ENCODE peak calls at places on chromosomes 11 and 22, in six cellular contexts. E is heart right ventricle, H is AG04450, I is endothelial cell, W is spleen, B is GM23338. C is an unnamed sample.

GRCh38 chr11:8593455-8593854 is 573 bp downstream of the STK33 start:
- DNase-seq in E (no peak), H (no peak), I (no peak), W (no peak), B (peak), C (no peak)

GRCh38 chr22:50305658-50306566 is 1.5 kb downstream of the PLXNB2 start:
- DNase-seq in E (peak), H (peak), I (peak), W (no peak), B (peak), C (peak)

GRCh38 chr22:42299586-42300285 is 29.3 kb upstream of the TCF20 start:
- DNase-seq in E (no peak), H (no peak), I (no peak), W (peak), B (peak), C (peak)

GRCh38 chr11:36048496-36049247 is 104.8 kb downstream of the LDLRAD3 start:
- DNase-seq in E (no peak), H (no peak), I (no peak), W (no peak), B (no peak), C (peak)

GRCh38 chr22:25282671-25283561 is 63.5 kb downstream of the CRYBB2 start:
- DNase-seq in E (no peak), H (no peak), I (peak), W (no peak), B (peak), C (peak)

GRCh38 chr11:67606150-67606476 is 623 bp upstream of the NDUFV1 start:
- DNase-seq in E (no peak), H (no peak), I (no peak), W (no peak), B (no peak), C (no peak)

GRCh38 chr11:44857490-44857889 is 93.2 kb downstream of the TP53I11 start:
- DNase-seq in E (no peak), H (no peak), I (no peak), W (no peak), B (no peak), C (no peak)

GRCh38 chr11:128884703-128885338 is 6.3 kb upstream of the KCNJ5 start:
- DNase-seq in E (no peak), H (peak), I (peak), W (no peak), B (peak), C (peak)

GRCh38 chr11:44777537-44778199 is 50.9 kb downstream of the TSPAN18 start:
- DNase-seq in E (no peak), H (no peak), I (no peak), W (peak), B (no peak), C (no peak)

GRCh38 chr11:103091024-103091423 is 936 bp downstream of the DCUN1D5 start:
- DNase-seq in E (no peak), H (no peak), I (peak), W (no peak), B (peak), C (no peak)

GRCh38 chr11:130580372-130580771 is 131.9 kb downstream of the ADAMTS15 start:
- DNase-seq in E (no peak), H (peak), I (no peak), W (no peak), B (peak), C (no peak)

DNA sequence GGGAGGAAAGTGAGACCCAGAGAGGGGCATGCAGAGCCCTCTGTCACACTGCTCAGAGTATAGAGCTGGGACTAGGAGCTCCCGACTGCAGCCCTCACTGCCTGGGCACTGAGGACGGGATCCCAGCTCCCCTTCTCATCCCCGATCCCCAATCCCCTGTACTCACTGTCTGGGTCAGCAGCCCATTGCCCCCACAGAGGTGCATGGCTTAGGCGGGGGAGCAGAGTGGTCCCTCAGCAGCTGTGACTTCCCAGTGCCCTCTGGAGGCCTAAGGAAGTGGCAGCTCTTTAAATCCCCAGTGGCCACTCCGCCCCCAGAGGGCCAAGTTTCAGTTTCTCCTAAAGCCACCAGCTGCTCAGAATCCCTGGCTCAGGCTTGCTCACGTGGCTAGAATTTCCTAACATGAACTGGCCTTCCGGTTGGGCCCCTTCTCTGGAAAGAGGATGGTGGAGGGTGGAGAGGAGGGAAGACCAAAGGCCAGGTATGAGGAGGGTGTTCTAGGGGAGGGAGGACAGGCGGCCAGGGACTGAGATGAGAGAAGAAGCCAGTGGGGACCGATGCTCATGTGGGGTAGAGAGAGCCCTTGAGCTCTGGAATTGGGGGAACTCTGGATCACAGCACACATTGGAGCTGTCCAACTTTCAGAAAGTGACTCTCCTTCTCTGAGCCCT is at the start of gene BATF2:
- DNase-seq in E (peak), H (no peak), I (peak), W (peak), B (peak), C (peak)
- TF ChIP-seq CTCF in E (peak), H (peak), I (no peak), W (peak), B (peak), C (no peak)

GRCh38 chr22:23750744-23751440 is at the start of gene ZNF70:
- DNase-seq in E (peak), H (peak), I (peak), W (peak), B (peak), C (peak)
- TF ChIP-seq CTCF in E (no peak), H (peak), I (no peak), W (no peak), B (no peak), C (no peak)

GRCh38 chr11:76459846-76460245 is 15.0 kb downstream of the EMSY start:
- DNase-seq in E (no peak), H (no peak), I (no peak), W (no peak), B (no peak), C (no peak)

GRCh38 chr11:76462317-76462716 is 17.5 kb downstream of the EMSY start:
- DNase-seq in E (no peak), H (no peak), I (no peak), W (no peak), B (no peak), C (no peak)

GRCh38 chr11:76456571-76456970 is 11.8 kb downstream of the EMSY start:
- DNase-seq in E (no peak), H (no peak), I (no peak), W (no peak), B (peak), C (no peak)

GRCh38 chr11:76455931-76456330 is 11.1 kb downstream of the EMSY start:
- DNase-seq in E (no peak), H (no peak), I (no peak), W (no peak), B (no peak), C (no peak)

GRCh38 chr11:76459299-76459698 is 14.5 kb downstream of the EMSY start:
- DNase-seq in E (no peak), H (no peak), I (no peak), W (no peak), B (peak), C (no peak)
- TF ChIP-seq CTCF in E (no peak), H (peak), I (peak), W (no peak), B (peak), C (peak)

DNA sequence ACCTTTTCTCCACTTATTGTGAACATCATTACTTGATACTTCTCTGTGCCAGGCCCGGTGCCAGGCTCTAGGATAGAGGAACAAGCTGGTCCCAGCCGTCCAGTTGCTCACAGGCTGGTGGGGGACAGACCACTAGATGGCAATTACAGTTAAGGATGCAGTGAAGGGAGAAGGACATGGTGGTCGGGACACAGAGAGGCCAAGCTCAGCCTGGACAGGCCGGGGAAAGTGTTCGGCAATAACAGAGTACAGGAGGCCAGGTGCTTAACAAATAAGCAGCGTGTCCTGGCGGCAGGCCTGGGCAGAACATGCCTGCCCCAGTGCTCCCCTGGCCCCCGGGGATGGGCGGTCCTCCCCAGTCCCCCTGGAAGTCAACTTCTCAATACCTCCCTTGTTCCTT is 5.5 kb downstream of the LGALS12 start:
- DNase-seq in E (no peak), H (no peak), I (no peak), W (no peak), B (no peak), C (no peak)
- TF ChIP-seq CTCF in E (no peak), H (no peak), I (no peak), W (no peak), B (peak), C (no peak)

GRCh38 chr22:37781434-37782059 is 26.2 kb upstream of the GCAT start:
- DNase-seq in E (no peak), H (no peak), I (no peak), W (no peak), B (peak), C (no peak)
- TF ChIP-seq CTCF in E (no peak), H (peak), I (no peak), W (peak), B (peak), C (no peak)

C was measured in nephron progenitor cell.